ENCODE peak calls at places on chromosomes 12 and 14, in nine cellular contexts. One of them, this sample, is unnamed.

GRCh38 chr14:77936138-77936639 is 136.3 kb downstream of the ADCK1 start:
- DNase-seq in esophagus squamous epithelium: no peak
- DNase-seq in psoas muscle: no peak
- DNase-seq in effector memory CD4-positive, alpha-beta T cell: no peak
- DNase-seq in PC-3: no peak
- DNase-seq in transverse colon: no peak
- DNase-seq in neuronal stem cell: no peak
- DNase-seq in breast epithelium: no peak
- DNase-seq in CD8-positive, alpha-beta memory T cell: no peak
- DNase-seq in this sample: no peak

GRCh38 chr14:95286649-95287048 is 33.1 kb downstream of the CLMN start:
- DNase-seq in esophagus squamous epithelium: no peak
- DNase-seq in psoas muscle: no peak
- DNase-seq in effector memory CD4-positive, alpha-beta T cell: no peak
- DNase-seq in PC-3: no peak
- DNase-seq in transverse colon: peak; percentile 38
- DNase-seq in neuronal stem cell: no peak
- DNase-seq in breast epithelium: no peak
- DNase-seq in CD8-positive, alpha-beta memory T cell: no peak
- DNase-seq in this sample: no peak

GRCh38 chr12:68119724-68120211 is 39.8 kb downstream of the IFNG start:
- DNase-seq in esophagus squamous epithelium: no peak
- DNase-seq in psoas muscle: no peak
- DNase-seq in effector memory CD4-positive, alpha-beta T cell: peak; percentile 2
- DNase-seq in PC-3: peak; percentile 9
- DNase-seq in transverse colon: no peak
- DNase-seq in neuronal stem cell: no peak
- DNase-seq in breast epithelium: no peak
- DNase-seq in CD8-positive, alpha-beta memory T cell: peak; percentile 47
- DNase-seq in this sample: no peak

GRCh38 chr12:110850762-110851161 is 4.0 kb downstream of the CCDC63 start:
- DNase-seq in esophagus squamous epithelium: no peak
- DNase-seq in psoas muscle: no peak
- DNase-seq in effector memory CD4-positive, alpha-beta T cell: no peak
- DNase-seq in PC-3: no peak
- DNase-seq in transverse colon: no peak
- DNase-seq in neuronal stem cell: no peak
- DNase-seq in breast epithelium: no peak
- DNase-seq in CD8-positive, alpha-beta memory T cell: no peak
- DNase-seq in this sample: no peak

GRCh38 chr12:6276936-6277615 is 33.4 kb upstream of the PLEKHG6 start:
- DNase-seq in esophagus squamous epithelium: no peak
- DNase-seq in psoas muscle: no peak
- DNase-seq in effector memory CD4-positive, alpha-beta T cell: no peak
- DNase-seq in PC-3: peak; percentile 35
- DNase-seq in transverse colon: peak; percentile 43
- DNase-seq in neuronal stem cell: no peak
- DNase-seq in breast epithelium: no peak
- DNase-seq in CD8-positive, alpha-beta memory T cell: no peak
- DNase-seq in this sample: no peak

GRCh38 chr12:56988207-56988739 is 18.1 kb downstream of the ZBTB39 start:
- DNase-seq in esophagus squamous epithelium: no peak
- DNase-seq in psoas muscle: no peak
- DNase-seq in effector memory CD4-positive, alpha-beta T cell: no peak
- DNase-seq in PC-3: no peak
- DNase-seq in transverse colon: no peak
- DNase-seq in neuronal stem cell: no peak
- DNase-seq in breast epithelium: no peak
- DNase-seq in CD8-positive, alpha-beta memory T cell: no peak
- DNase-seq in this sample: no peak

GRCh38 chr12:54222609-54223008 is 33.8 kb upstream of the SMUG1 start:
- DNase-seq in esophagus squamous epithelium: no peak
- DNase-seq in psoas muscle: no peak
- DNase-seq in effector memory CD4-positive, alpha-beta T cell: no peak
- DNase-seq in PC-3: peak; percentile 68
- DNase-seq in transverse colon: no peak
- DNase-seq in neuronal stem cell: no peak
- DNase-seq in breast epithelium: no peak
- DNase-seq in CD8-positive, alpha-beta memory T cell: no peak
- DNase-seq in this sample: no peak

GRCh38 chr12:57732270-57732669 is 6.3 kb downstream of the AGAP2 start:
- DNase-seq in esophagus squamous epithelium: no peak
- DNase-seq in psoas muscle: no peak
- DNase-seq in effector memory CD4-positive, alpha-beta T cell: no peak
- DNase-seq in PC-3: no peak
- DNase-seq in transverse colon: no peak
- DNase-seq in neuronal stem cell: no peak
- DNase-seq in breast epithelium: no peak
- DNase-seq in CD8-positive, alpha-beta memory T cell: no peak
- DNase-seq in this sample: no peak

GRCh38 chr14:51495319-51495718 is 156.4 kb upstream of the FRMD6 start:
- DNase-seq in esophagus squamous epithelium: no peak
- DNase-seq in psoas muscle: no peak
- DNase-seq in effector memory CD4-positive, alpha-beta T cell: no peak
- DNase-seq in PC-3: peak; percentile 15
- DNase-seq in transverse colon: no peak
- DNase-seq in neuronal stem cell: no peak
- DNase-seq in breast epithelium: no peak
- DNase-seq in CD8-positive, alpha-beta memory T cell: no peak
- DNase-seq in this sample: no peak

GRCh38 chr14:78399316-78399889 is 229.2 kb downstream of the NRXN3 start:
- DNase-seq in esophagus squamous epithelium: no peak
- DNase-seq in psoas muscle: no peak
- DNase-seq in effector memory CD4-positive, alpha-beta T cell: no peak
- DNase-seq in PC-3: peak; percentile 36
- DNase-seq in transverse colon: no peak
- DNase-seq in neuronal stem cell: peak; percentile 58
- DNase-seq in breast epithelium: no peak
- DNase-seq in CD8-positive, alpha-beta memory T cell: no peak
- DNase-seq in this sample: peak; percentile 43

GRCh38 chr12:15633201-15633600 is 156.0 kb downstream of the EPS8 start:
- DNase-seq in esophagus squamous epithelium: no peak
- DNase-seq in psoas muscle: no peak
- DNase-seq in effector memory CD4-positive, alpha-beta T cell: no peak
- DNase-seq in PC-3: no peak
- DNase-seq in transverse colon: no peak
- DNase-seq in neuronal stem cell: no peak
- DNase-seq in breast epithelium: no peak
- DNase-seq in CD8-positive, alpha-beta memory T cell: no peak
- DNase-seq in this sample: no peak

GRCh38 chr14:100590726-100591452 is 3.7 kb upstream of the BEGAIN start:
- DNase-seq in esophagus squamous epithelium: no peak
- DNase-seq in psoas muscle: peak; percentile 28
- DNase-seq in effector memory CD4-positive, alpha-beta T cell: no peak
- DNase-seq in PC-3: no peak
- DNase-seq in transverse colon: peak; percentile 3
- DNase-seq in neuronal stem cell: no peak
- DNase-seq in breast epithelium: no peak
- DNase-seq in CD8-positive, alpha-beta memory T cell: no peak
- DNase-seq in this sample: no peak

GRCh38 chr14:106218189-106218588 is 691.8 kb downstream of the TMEM121 start:
- DNase-seq in esophagus squamous epithelium: no peak
- DNase-seq in psoas muscle: no peak
- DNase-seq in effector memory CD4-positive, alpha-beta T cell: no peak
- DNase-seq in PC-3: no peak
- DNase-seq in transverse colon: no peak
- DNase-seq in neuronal stem cell: no peak
- DNase-seq in breast epithelium: no peak
- DNase-seq in CD8-positive, alpha-beta memory T cell: no peak
- DNase-seq in this sample: peak; percentile 87

GRCh38 chr12:89333564-89334252 is 18.6 kb downstream of the DUSP6 start:
- DNase-seq in esophagus squamous epithelium: no peak
- DNase-seq in psoas muscle: no peak
- DNase-seq in effector memory CD4-positive, alpha-beta T cell: no peak
- DNase-seq in PC-3: no peak
- DNase-seq in transverse colon: peak; percentile 49
- DNase-seq in neuronal stem cell: no peak
- DNase-seq in breast epithelium: no peak
- DNase-seq in CD8-positive, alpha-beta memory T cell: no peak
- DNase-seq in this sample: peak; percentile 82

DNA sequence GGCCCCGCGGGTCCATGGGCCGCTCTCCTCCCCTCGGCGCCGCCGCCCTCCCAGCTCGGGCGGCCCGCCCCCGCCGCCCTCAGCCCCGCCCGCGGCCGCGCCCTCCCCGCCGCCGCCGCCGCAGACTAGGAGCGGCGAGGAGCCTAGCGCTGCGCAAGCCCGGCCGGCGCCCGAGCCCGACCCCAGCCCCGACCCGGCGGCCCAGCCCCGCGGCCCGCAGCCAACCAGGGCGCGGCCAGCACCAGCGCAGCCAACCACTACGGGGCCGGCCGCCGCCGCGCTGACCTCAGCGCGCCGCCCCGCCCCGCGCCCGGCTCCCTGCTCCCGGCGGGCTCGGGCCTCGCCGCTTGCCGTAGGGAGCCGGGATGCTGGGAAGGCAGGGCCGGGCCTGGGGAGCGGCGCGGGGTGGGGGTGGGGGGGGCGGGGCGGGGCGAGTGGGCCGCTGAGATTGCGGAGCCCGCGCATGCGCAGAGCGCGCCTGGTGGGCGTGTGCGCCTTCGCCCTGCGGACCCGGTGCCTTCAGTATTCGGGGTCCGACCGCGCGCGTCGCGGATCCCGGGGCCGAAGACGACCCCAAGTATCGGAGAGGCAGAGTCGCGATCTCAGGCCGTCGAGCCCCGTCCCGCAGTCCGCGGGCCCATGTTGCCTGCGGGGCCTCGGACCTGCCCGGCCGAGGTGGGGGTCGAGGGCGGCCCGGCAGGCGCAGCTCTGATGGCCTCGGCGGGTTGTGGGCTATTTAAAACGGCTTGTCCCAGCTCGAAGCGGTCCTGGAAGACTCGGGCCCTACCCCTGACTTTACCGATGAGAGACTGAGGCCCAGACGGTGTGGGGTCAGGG is at the start of gene CDC42BPB:
- DNase-seq in esophagus squamous epithelium: no peak
- DNase-seq in psoas muscle: peak; percentile 95
- DNase-seq in effector memory CD4-positive, alpha-beta T cell: peak; percentile 41
- DNase-seq in PC-3: peak; percentile 95
- DNase-seq in transverse colon: peak; percentile 91
- DNase-seq in neuronal stem cell: peak; percentile 90
- DNase-seq in breast epithelium: peak; percentile 81
- DNase-seq in CD8-positive, alpha-beta memory T cell: peak; percentile 40
- DNase-seq in this sample: no peak
- H3K4me1 ChIP-seq in esophagus squamous epithelium: peaks cover 26% of the 10 kb centered on the region
- H3K4me1 ChIP-seq in psoas muscle: peaks cover 37% of the 10 kb centered on the region
- H3K4me1 ChIP-seq in effector memory CD4-positive, alpha-beta T cell: peaks cover 6% of the 10 kb centered on the region
- H3K4me1 ChIP-seq in PC-3: peaks cover 20% of the 10 kb centered on the region
- H3K4me1 ChIP-seq in transverse colon: peaks cover 39% of the 10 kb centered on the region
- H3K4me1 ChIP-seq in neuronal stem cell: peaks cover 7% of the 10 kb centered on the region
- H3K4me1 ChIP-seq in breast epithelium: no peaks in the 10 kb centered on the region
- H3K4me1 ChIP-seq in CD8-positive, alpha-beta memory T cell: peaks cover 7% of the 10 kb centered on the region
- H3K4me1 ChIP-seq in this sample: no peaks in the 10 kb centered on the region

GRCh38 chr14:96795443-96795842 is 1.7 kb upstream of the VRK1 start:
- DNase-seq in esophagus squamous epithelium: no peak
- DNase-seq in psoas muscle: no peak
- DNase-seq in effector memory CD4-positive, alpha-beta T cell: no peak
- DNase-seq in PC-3: no peak
- DNase-seq in transverse colon: no peak
- DNase-seq in neuronal stem cell: no peak
- DNase-seq in breast epithelium: no peak
- DNase-seq in CD8-positive, alpha-beta memory T cell: no peak
- DNase-seq in this sample: no peak
- H3K4me1 ChIP-seq in esophagus squamous epithelium: peaks cover 10% of the 10 kb centered on the region
- H3K4me1 ChIP-seq in psoas muscle: peaks cover 12% of the 10 kb centered on the region
- H3K4me1 ChIP-seq in effector memory CD4-positive, alpha-beta T cell: no peaks in the 10 kb centered on the region
- H3K4me1 ChIP-seq in PC-3: peaks cover 24% of the 10 kb centered on the region
- H3K4me1 ChIP-seq in transverse colon: peaks cover 24% of the 10 kb centered on the region
- H3K4me1 ChIP-seq in neuronal stem cell: peaks cover 9% of the 10 kb centered on the region
- H3K4me1 ChIP-seq in breast epithelium: no peaks in the 10 kb centered on the region
- H3K4me1 ChIP-seq in CD8-positive, alpha-beta memory T cell: peaks cover 8% of the 10 kb centered on the region
- H3K4me1 ChIP-seq in this sample: peaks cover 31% of the 10 kb centered on the region

GRCh38 chr12:123030686-123031085 is 50.2 kb downstream of the ARL6IP4 start:
- DNase-seq in esophagus squamous epithelium: no peak
- DNase-seq in psoas muscle: no peak
- DNase-seq in effector memory CD4-positive, alpha-beta T cell: no peak
- DNase-seq in PC-3: no peak
- DNase-seq in transverse colon: no peak
- DNase-seq in neuronal stem cell: no peak
- DNase-seq in breast epithelium: no peak
- DNase-seq in CD8-positive, alpha-beta memory T cell: no peak
- DNase-seq in this sample: no peak

GRCh38 chr12:123026094-123026853 is 45.8 kb downstream of the ARL6IP4 start:
- DNase-seq in esophagus squamous epithelium: no peak
- DNase-seq in psoas muscle: no peak
- DNase-seq in effector memory CD4-positive, alpha-beta T cell: no peak
- DNase-seq in PC-3: no peak
- DNase-seq in transverse colon: no peak
- DNase-seq in neuronal stem cell: no peak
- DNase-seq in breast epithelium: no peak
- DNase-seq in CD8-positive, alpha-beta memory T cell: no peak
- DNase-seq in this sample: no peak

GRCh38 chr12:123029550-123029949 is 49.1 kb downstream of the ARL6IP4 start:
- DNase-seq in esophagus squamous epithelium: no peak
- DNase-seq in psoas muscle: no peak
- DNase-seq in effector memory CD4-positive, alpha-beta T cell: no peak
- DNase-seq in PC-3: no peak
- DNase-seq in transverse colon: no peak
- DNase-seq in neuronal stem cell: no peak
- DNase-seq in breast epithelium: no peak
- DNase-seq in CD8-positive, alpha-beta memory T cell: no peak
- DNase-seq in this sample: no peak

GRCh38 chr12:123027726-123028445 is 47.4 kb downstream of the ARL6IP4 start:
- DNase-seq in esophagus squamous epithelium: no peak
- DNase-seq in psoas muscle: no peak
- DNase-seq in effector memory CD4-positive, alpha-beta T cell: no peak
- DNase-seq in PC-3: no peak
- DNase-seq in transverse colon: no peak
- DNase-seq in neuronal stem cell: no peak
- DNase-seq in breast epithelium: no peak
- DNase-seq in CD8-positive, alpha-beta memory T cell: no peak
- DNase-seq in this sample: no peak

DNA sequence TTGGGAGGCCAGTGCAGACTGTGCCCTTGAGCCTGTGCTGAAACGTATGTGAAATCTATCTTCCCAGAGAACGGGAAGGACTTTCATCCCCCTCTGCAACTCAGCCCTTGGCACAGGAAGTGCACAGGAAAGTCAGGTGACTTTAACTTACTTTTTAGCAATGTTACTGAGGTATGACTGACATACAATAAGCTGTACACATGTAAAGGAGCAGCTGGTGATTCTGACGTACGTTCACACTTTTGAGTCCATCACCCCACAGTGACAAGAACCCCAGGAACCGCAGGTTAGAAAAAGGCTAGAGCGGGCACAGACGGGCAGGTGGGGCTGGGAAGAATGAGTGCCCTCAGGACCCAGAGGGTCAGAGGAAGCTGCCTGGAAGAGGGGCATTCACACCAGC is 48.0 kb downstream of the ARL6IP4 start:
- DNase-seq in esophagus squamous epithelium: no peak
- DNase-seq in psoas muscle: no peak
- DNase-seq in effector memory CD4-positive, alpha-beta T cell: no peak
- DNase-seq in PC-3: no peak
- DNase-seq in transverse colon: no peak
- DNase-seq in neuronal stem cell: no peak
- DNase-seq in breast epithelium: no peak
- DNase-seq in CD8-positive, alpha-beta memory T cell: no peak
- DNase-seq in this sample: no peak
- H3K4me1 ChIP-seq in esophagus squamous epithelium: no peaks in the 10 kb centered on the region
- H3K4me1 ChIP-seq in psoas muscle: no peaks in the 10 kb centered on the region
- H3K4me1 ChIP-seq in effector memory CD4-positive, alpha-beta T cell: no peaks in the 10 kb centered on the region
- H3K4me1 ChIP-seq in PC-3: peaks cover 14% of the 10 kb centered on the region
- H3K4me1 ChIP-seq in transverse colon: peaks cover 11% of the 10 kb centered on the region
- H3K4me1 ChIP-seq in neuronal stem cell: no peaks in the 10 kb centered on the region
- H3K4me1 ChIP-seq in breast epithelium: no peaks in the 10 kb centered on the region
- H3K4me1 ChIP-seq in CD8-positive, alpha-beta memory T cell: peaks cover 10% of the 10 kb centered on the region
- H3K4me1 ChIP-seq in this sample: peaks cover 3% of the 10 kb centered on the region

GRCh38 chr12:681857-682256 is 18.6 kb upstream of the NINJ2 start:
- DNase-seq in esophagus squamous epithelium: no peak
- DNase-seq in psoas muscle: no peak
- DNase-seq in effector memory CD4-positive, alpha-beta T cell: no peak
- DNase-seq in PC-3: no peak
- DNase-seq in transverse colon: no peak
- DNase-seq in neuronal stem cell: no peak
- DNase-seq in breast epithelium: no peak
- DNase-seq in CD8-positive, alpha-beta memory T cell: no peak
- DNase-seq in this sample: no peak
- H3K4me1 ChIP-seq in esophagus squamous epithelium: no peaks in the 10 kb centered on the region
- H3K4me1 ChIP-seq in psoas muscle: no peaks in the 10 kb centered on the region
- H3K4me1 ChIP-seq in effector memory CD4-positive, alpha-beta T cell: peaks cover 17% of the 10 kb centered on the region
- H3K4me1 ChIP-seq in PC-3: no peaks in the 10 kb centered on the region
- H3K4me1 ChIP-seq in transverse colon: no peaks in the 10 kb centered on the region
- H3K4me1 ChIP-seq in neuronal stem cell: peaks cover 7% of the 10 kb centered on the region
- H3K4me1 ChIP-seq in breast epithelium: no peaks in the 10 kb centered on the region
- H3K4me1 ChIP-seq in CD8-positive, alpha-beta memory T cell: peaks cover 39% of the 10 kb centered on the region
- H3K4me1 ChIP-seq in this sample: peaks cover 8% of the 10 kb centered on the region

This sample was measured in DND-41.